ENCODE peak calls at places on chromosome 4, in seven cellular contexts. H is HFFc6, X is kidney, F is astrocyte, Z is upper lobe of left lung, E is fibroblast of mammary gland, I is NCI-H1694. Y is an unnamed sample.

GRCh38 chr4:144809056-144809640 is 163.2 kb downstream of the HHIP start:
- DNase-seq in H (no peak), X (peak), F (no peak), Z (no peak), E (no peak), I (no peak), Y (no peak)

GRCh38 chr4:6275351-6275750 is 5.7 kb downstream of the WFS1 start:
- DNase-seq in H (no peak), X (no peak), F (no peak), Z (no peak), E (no peak), I (no peak), Y (no peak)

GRCh38 chr4:8768357-8768999 is 103.2 kb downstream of the HMX1 start:
- DNase-seq in H (no peak), X (peak), F (no peak), Z (no peak), E (no peak), I (no peak), Y (no peak)

GRCh38 chr4:106109929-106110328 is 206.1 kb downstream of the TBCK start:
- DNase-seq in H (no peak), X (no peak), F (no peak), Z (no peak), E (no peak), I (no peak), Y (no peak)

GRCh38 chr4:87529187-87529586 is at the start of gene SPARCL1:
- DNase-seq in H (no peak), X (no peak), F (no peak), Z (no peak), E (peak), I (no peak), Y (no peak)

GRCh38 chr4:138681000-138681604 is 334.5 kb upstream of the NOCT start:
- DNase-seq in H (peak), X (peak), F (no peak), Z (no peak), E (peak), I (peak), Y (peak)

GRCh38 chr4:162645381-162645780 is 481.6 kb upstream of the FSTL5 start:
- DNase-seq in H (no peak), X (no peak), F (peak), Z (no peak), E (no peak), I (no peak), Y (peak)

GRCh38 chr4:109298279-109299010 is 4.0 kb downstream of the COL25A1 start:
- DNase-seq in H (no peak), X (no peak), F (no peak), Z (no peak), E (no peak), I (no peak), Y (peak)

GRCh38 chr4:87525636-87526035 is 3.5 kb downstream of the SPARCL1 start:
- DNase-seq in H (no peak), X (no peak), F (peak), Z (no peak), E (peak), I (no peak), Y (no peak)

GRCh38 chr4:140567722-140568121 is 1.0 kb downstream of the UCP1 start:
- DNase-seq in H (no peak), X (no peak), F (peak), Z (no peak), E (no peak), I (no peak), Y (no peak)

GRCh38 chr4:145177906-145178538 is 2.4 kb downstream of the OTUD4 start:
- DNase-seq in H (no peak), X (no peak), F (peak), Z (no peak), E (peak), I (no peak), Y (no peak)

GRCh38 chr4:74632634-74633033 is 161.7 kb downstream of the BTC start:
- DNase-seq in H (peak), X (no peak), F (peak), Z (no peak), E (peak), I (no peak), Y (peak)

GRCh38 chr4:80188801-80189458 is 8.4 kb upstream of the PRDM8 start:
- DNase-seq in H (no peak), X (peak), F (no peak), Z (peak), E (no peak), I (no peak), Y (no peak)

GRCh38 chr4:1899149-1900086 is 28.2 kb downstream of the NSD2 start:
- DNase-seq in H (peak), X (peak), F (peak), Z (peak), E (peak), I (peak), Y (peak)

GRCh38 chr4:105471566-105472176 is 2.2 kb downstream of the PPA2 start:
- DNase-seq in H (peak), X (no peak), F (peak), Z (no peak), E (peak), I (peak), Y (peak)

GRCh38 chr4:76585897-76586360 is 150.9 kb downstream of the SHROOM3 start:
- DNase-seq in H (no peak), X (peak), F (peak), Z (peak), E (no peak), I (no peak), Y (peak)

GRCh38 chr4:170008801-170009200 is 17.4 kb downstream of the MFAP3L start:
- DNase-seq in H (no peak), X (no peak), F (no peak), Z (no peak), E (no peak), I (no peak), Y (no peak)

GRCh38 chr4:145785391-145786008 is 105.6 kb downstream of the C4orf51 start:
- DNase-seq in H (no peak), X (no peak), F (no peak), Z (no peak), E (no peak), I (no peak), Y (no peak)

GRCh38 chr4:59500103-59500502 is 1700.0 kb upstream of the ADGRL3 start:
- DNase-seq in H (no peak), X (no peak), F (no peak), Z (no peak), E (no peak), I (no peak), Y (no peak)

GRCh38 chr4:42302348-42302747 is 94.9 kb upstream of the SHISA3 start:
- DNase-seq in H (no peak), X (no peak), F (no peak), Z (no peak), E (peak), I (no peak), Y (peak)

GRCh38 chr4:83248486-83248885 is 36.1 kb downstream of the COQ2 start:
- DNase-seq in H (no peak), X (no peak), F (no peak), Z (no peak), E (no peak), I (no peak), Y (no peak)

GRCh38 chr4:22587253-22587652 is 71.4 kb upstream of the ADGRA3 start:
- DNase-seq in H (no peak), X (no peak), F (no peak), Z (no peak), E (no peak), I (no peak), Y (no peak)

GRCh38 chr4:100517864-100518341 is at the start of gene EMCN:
- DNase-seq in H (no peak), X (no peak), F (no peak), Z (no peak), E (peak), I (no peak), Y (no peak)

GRCh38 chr4:1195894-1196401 is 23.6 kb upstream of the SPON2 start:
- DNase-seq in H (no peak), X (peak), F (no peak), Z (peak), E (no peak), I (no peak), Y (no peak)

GRCh38 chr4:155807021-155807420 is 48.2 kb downstream of the GUCY1B1 start:
- DNase-seq in H (peak), X (no peak), F (peak), Z (no peak), E (peak), I (no peak), Y (no peak)

GRCh38 chr4:151690164-151690856 is 70.5 kb downstream of the GATB start:
- DNase-seq in H (peak), X (no peak), F (peak), Z (no peak), E (peak), I (no peak), Y (peak)

GRCh38 chr4:159106636-159107035 is 3.8 kb downstream of the RAPGEF2 start:
- DNase-seq in H (no peak), X (no peak), F (peak), Z (no peak), E (peak), I (no peak), Y (no peak)